ENCODE peak calls at places on chromosomes 3 and 15, in nine cellular contexts. I is GM23338; Y is pulmonary artery endothelial cell; T is NCI-H748 treated with DMSO at 0.1 percent for 48 hours; C is CD4-positive, CD25-positive, alpha-beta regulatory T cell; L is iPS-NIHi11; R is activated CD4-positive, CD25-positive, alpha-beta regulatory T cell treated with anti-CD3 and anti-CD28 coated beads, Interleukin-2, amount 50 U/mL, for 16 hours; U is substantia nigra; F is SK-N-DZ. A is an unnamed sample.

GRCh38 chr3:11499144-11499543 is 144.6 kb downstream of the VGLL4 start:
- DNase-seq in L (no peak), R (no peak), C (no peak), U (no peak), T (no peak), Y (peak; percentile 64), F (no peak), I (no peak), A (no peak)

GRCh38 chr15:76431936-76432335 is 95.4 kb downstream of the ISL2 start:
- DNase-seq in U (no peak), Y (no peak), C (no peak), L (peak; percentile 37), R (no peak), I (peak; percentile 17), T (no peak), F (no peak), A (peak; percentile 17)

GRCh38 chr3:185253645-185254410 is at the start of gene EHHADH:
- DNase-seq in T (peak; percentile 27), Y (no peak), I (peak; percentile 66), R (peak; percentile 10), L (peak; percentile 78), F (peak; percentile 65), U (peak; percentile 26), C (peak; percentile 47), A (no peak)

GRCh38 chr15:33908396-33908795 is 59.9 kb upstream of the CHRM5 start:
- DNase-seq in I (no peak), F (no peak), U (no peak), R (no peak), T (no peak), Y (no peak), C (no peak), L (no peak), A (no peak)

GRCh38 chr3:185982632-185983031 is 44.8 kb upstream of the TRA2B start:
- DNase-seq in Y (no peak), L (no peak), C (no peak), F (no peak), T (no peak), U (no peak), I (no peak), R (no peak), A (no peak)

GRCh38 chr3:54632834-54633233 is 295.0 kb downstream of the LRTM1 start:
- DNase-seq in I (no peak), R (no peak), T (no peak), L (no peak), Y (no peak), F (no peak), C (no peak), U (no peak), A (no peak)

GRCh38 chr15:64877435-64877834 is 34.3 kb upstream of the ANKDD1A start:
- DNase-seq in C (no peak), L (peak; percentile 46), I (no peak), Y (no peak), F (no peak), U (peak; percentile 75), T (no peak), R (no peak), A (no peak)

GRCh38 chr3:194279106-194279505 is 72.0 kb downstream of the CPN2 start:
- DNase-seq in C (no peak), U (no peak), L (no peak), Y (no peak), T (no peak), R (no peak), F (no peak), I (no peak), A (no peak)

GRCh38 chr3:63473641-63474166 is 178.8 kb upstream of the SNTN start:
- DNase-seq in F (no peak), R (no peak), T (no peak), C (no peak), U (no peak), L (no peak), Y (no peak), I (no peak), A (no peak)

GRCh38 chr3:182460303-182460702 is 333.0 kb upstream of the ATP11B start:
- DNase-seq in U (no peak), C (no peak), T (no peak), L (no peak), F (no peak), R (no peak), Y (no peak), I (no peak), A (no peak)

GRCh38 chr3:36957862-36958686 is 13.2 kb upstream of the TRANK1 start:
- DNase-seq in C (no peak), L (no peak), Y (no peak), F (no peak), R (no peak), U (no peak), I (no peak), T (no peak), A (no peak)